ENCODE peak calls at places on chromosomes 1 and 21, in eight cellular contexts. One of them, this sample, is unnamed.
A peak's percentile ranks its signal among the peaks of the same experiment; 100 is the strongest.

GRCh38 chr21:38751379-38752050 is 54.2 kb upstream of the ETS2 start:
- DNase-seq in AG10803: no peak
- DNase-seq in WERI-Rb-1: no peak
- DNase-seq in tibial nerve: peak; percentile 78
- DNase-seq in K562: no peak
- DNase-seq in fibroblast of lung: peak; percentile 81
- DNase-seq in WTC11: no peak
- DNase-seq in neural progenitor cell: no peak
- DNase-seq in this sample: no peak

GRCh38 chr1:34237416-34237815 is 60.7 kb downstream of the C1orf94 start:
- DNase-seq in AG10803: no peak
- DNase-seq in WERI-Rb-1: no peak
- DNase-seq in tibial nerve: no peak
- DNase-seq in K562: no peak
- DNase-seq in fibroblast of lung: no peak
- DNase-seq in WTC11: no peak
- DNase-seq in neural progenitor cell: no peak
- DNase-seq in this sample: no peak

GRCh38 chr1:168297019-168297418 is 16.3 kb downstream of the TBX19 start:
- DNase-seq in AG10803: no peak
- DNase-seq in WERI-Rb-1: no peak
- DNase-seq in tibial nerve: no peak
- DNase-seq in K562: no peak
- DNase-seq in fibroblast of lung: no peak
- DNase-seq in WTC11: no peak
- DNase-seq in neural progenitor cell: no peak
- DNase-seq in this sample: no peak

GRCh38 chr1:190478193-190479007 is 736 bp upstream of the BRINP3 start:
- DNase-seq in AG10803: no peak
- DNase-seq in WERI-Rb-1: no peak
- DNase-seq in tibial nerve: no peak
- DNase-seq in K562: no peak
- DNase-seq in fibroblast of lung: peak; percentile 49
- DNase-seq in WTC11: peak; percentile 61
- DNase-seq in neural progenitor cell: peak; percentile 83
- DNase-seq in this sample: no peak

GRCh38 chr1:167912294-167912693 is 1.6 kb downstream of the ADCY10 start:
- DNase-seq in AG10803: no peak
- DNase-seq in WERI-Rb-1: no peak
- DNase-seq in tibial nerve: no peak
- DNase-seq in K562: no peak
- DNase-seq in fibroblast of lung: no peak
- DNase-seq in WTC11: peak; percentile 24
- DNase-seq in neural progenitor cell: no peak
- DNase-seq in this sample: no peak

GRCh38 chr21:25607812-25608737 is 794 bp upstream of the MRPL39 start:
- DNase-seq in AG10803: peak; percentile 77
- DNase-seq in WERI-Rb-1: peak; percentile 82
- DNase-seq in tibial nerve: peak; percentile 85
- DNase-seq in K562: peak; percentile 79
- DNase-seq in fibroblast of lung: peak; percentile 76
- DNase-seq in WTC11: peak; percentile 79
- DNase-seq in neural progenitor cell: peak; percentile 89
- DNase-seq in this sample: peak; percentile 62

GRCh38 chr1:91791691-91792392 is 94.1 kb downstream of the TGFBR3 start:
- DNase-seq in AG10803: peak; percentile 69
- DNase-seq in WERI-Rb-1: peak; percentile 22
- DNase-seq in tibial nerve: no peak
- DNase-seq in K562: no peak
- DNase-seq in fibroblast of lung: no peak
- DNase-seq in WTC11: no peak
- DNase-seq in neural progenitor cell: no peak
- DNase-seq in this sample: no peak

GRCh38 chr21:45283611-45284455 is 3.9 kb downstream of the POFUT2 start:
- DNase-seq in AG10803: no peak
- DNase-seq in WERI-Rb-1: peak; percentile 6
- DNase-seq in tibial nerve: no peak
- DNase-seq in K562: no peak
- DNase-seq in fibroblast of lung: no peak
- DNase-seq in WTC11: peak; percentile 8
- DNase-seq in neural progenitor cell: no peak
- DNase-seq in this sample: no peak

GRCh38 chr1:181016563-181016962 is 6.1 kb downstream of the STX6 start:
- DNase-seq in AG10803: no peak
- DNase-seq in WERI-Rb-1: no peak
- DNase-seq in tibial nerve: no peak
- DNase-seq in K562: no peak
- DNase-seq in fibroblast of lung: no peak
- DNase-seq in WTC11: no peak
- DNase-seq in neural progenitor cell: no peak
- DNase-seq in this sample: no peak

GRCh38 chr1:166730299-166730888 is 108.9 kb upstream of the POGK start:
- DNase-seq in AG10803: peak; percentile 2
- DNase-seq in WERI-Rb-1: no peak
- DNase-seq in tibial nerve: no peak
- DNase-seq in K562: peak; percentile 43
- DNase-seq in fibroblast of lung: peak; percentile 32
- DNase-seq in WTC11: no peak
- DNase-seq in neural progenitor cell: no peak
- DNase-seq in this sample: no peak

GRCh38 chr1:234107416-234108021 is 203.0 kb downstream of the SLC35F3 start:
- DNase-seq in AG10803: no peak
- DNase-seq in WERI-Rb-1: no peak
- DNase-seq in tibial nerve: no peak
- DNase-seq in K562: no peak
- DNase-seq in fibroblast of lung: no peak
- DNase-seq in WTC11: no peak
- DNase-seq in neural progenitor cell: no peak
- DNase-seq in this sample: no peak

DNA sequence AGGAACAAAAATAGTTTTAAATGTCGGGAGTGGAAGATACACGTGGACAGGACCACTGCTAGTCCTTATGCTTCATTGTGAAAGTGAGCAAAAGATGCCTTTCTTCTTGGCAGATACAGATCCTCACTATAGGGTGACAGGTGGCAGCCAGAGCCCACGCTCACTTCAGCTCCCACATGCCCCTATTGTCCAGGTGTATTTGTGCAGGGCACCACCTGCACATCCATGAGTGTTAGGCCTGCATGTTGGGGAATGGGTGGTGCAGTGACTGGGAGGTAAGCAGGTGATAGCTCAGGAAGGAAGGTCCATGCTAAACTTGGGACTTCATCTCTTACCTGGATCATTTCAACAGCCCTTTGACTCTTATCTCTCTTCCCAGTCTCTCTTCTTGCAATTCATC is 27.4 kb downstream of the SLC5A9 start:
- DNase-seq in AG10803: no peak
- DNase-seq in WERI-Rb-1: no peak
- DNase-seq in tibial nerve: no peak
- DNase-seq in K562: no peak
- DNase-seq in fibroblast of lung: no peak
- DNase-seq in WTC11: peak; percentile 36
- DNase-seq in neural progenitor cell: no peak
- DNase-seq in this sample: no peak
- TF ChIP-seq CTCF in AG10803: no peak
- TF ChIP-seq CTCF in WERI-Rb-1: peak; percentile 12
- TF ChIP-seq CTCF in tibial nerve: no peak
- TF ChIP-seq CTCF in K562: no peak
- TF ChIP-seq CTCF in fibroblast of lung: no peak
- TF ChIP-seq CTCF in WTC11: no peak
- TF ChIP-seq CTCF in neural progenitor cell: no peak
- TF ChIP-seq CTCF in this sample: no peak

DNA sequence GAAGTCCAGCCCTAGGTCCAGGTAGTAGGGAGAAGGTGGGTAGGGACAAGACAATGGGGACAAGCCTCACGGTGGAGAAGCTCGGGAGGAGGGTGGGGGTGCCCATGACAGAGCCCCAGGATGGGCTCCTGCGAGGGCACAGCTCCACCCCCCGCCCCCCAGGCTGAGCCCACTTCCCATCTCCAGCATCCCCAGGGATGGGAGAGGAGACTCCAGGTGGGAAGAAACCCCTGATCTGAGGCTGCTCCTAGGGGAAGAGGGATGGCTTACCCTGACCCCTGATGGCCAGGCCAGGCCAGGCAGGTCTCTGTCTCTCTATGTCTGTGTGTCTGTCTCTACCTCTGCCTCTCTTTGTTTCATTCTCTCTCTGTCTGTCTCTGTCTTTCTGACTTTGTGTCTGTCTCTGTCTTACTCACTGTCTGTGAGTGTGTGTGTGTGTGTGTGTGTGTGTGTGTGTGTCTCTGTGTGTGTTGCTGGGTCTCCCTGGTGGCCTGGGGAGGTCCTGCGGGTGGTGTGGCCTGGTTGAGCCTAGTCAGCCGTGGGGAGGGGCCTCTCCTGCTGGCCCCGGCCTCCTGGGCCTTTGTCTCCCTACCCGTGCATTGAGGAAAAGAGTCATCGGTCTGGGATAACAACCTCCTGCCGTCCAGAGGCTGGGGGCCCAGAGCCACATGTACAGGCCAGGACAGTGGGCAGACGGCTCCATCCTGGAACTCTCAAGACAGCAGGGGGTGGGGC is 45.7 kb downstream of the WNT9A start:
- DNase-seq in AG10803: peak; percentile 21
- DNase-seq in WERI-Rb-1: peak; percentile 57
- DNase-seq in tibial nerve: no peak
- DNase-seq in K562: peak; percentile 66
- DNase-seq in fibroblast of lung: peak; percentile 45
- DNase-seq in WTC11: peak; percentile 13
- DNase-seq in neural progenitor cell: peak; percentile 41
- DNase-seq in this sample: no peak
- TF ChIP-seq CTCF in AG10803: peak; percentile 13
- TF ChIP-seq CTCF in WERI-Rb-1: peak; percentile 20
- TF ChIP-seq CTCF in tibial nerve: no peak
- TF ChIP-seq CTCF in K562: peak; percentile 58
- TF ChIP-seq CTCF in fibroblast of lung: no peak
- TF ChIP-seq CTCF in WTC11: no peak
- TF ChIP-seq CTCF in neural progenitor cell: peak; percentile 34
- TF ChIP-seq CTCF in this sample: no peak

GRCh38 chr1:28840928-28841544 is 29.1 kb downstream of the OPRD1 start:
- DNase-seq in AG10803: no peak
- DNase-seq in WERI-Rb-1: no peak
- DNase-seq in tibial nerve: no peak
- DNase-seq in K562: no peak
- DNase-seq in fibroblast of lung: no peak
- DNase-seq in WTC11: no peak
- DNase-seq in neural progenitor cell: no peak
- DNase-seq in this sample: no peak
- TF ChIP-seq CTCF in AG10803: no peak
- TF ChIP-seq CTCF in WERI-Rb-1: peak; percentile 26
- TF ChIP-seq CTCF in tibial nerve: no peak
- TF ChIP-seq CTCF in K562: peak; percentile 19
- TF ChIP-seq CTCF in fibroblast of lung: no peak
- TF ChIP-seq CTCF in WTC11: no peak
- TF ChIP-seq CTCF in neural progenitor cell: no peak
- TF ChIP-seq CTCF in this sample: no peak

GRCh38 chr1:43465694-43466152 is 12.0 kb upstream of the HYI start:
- DNase-seq in AG10803: no peak
- DNase-seq in WERI-Rb-1: no peak
- DNase-seq in tibial nerve: no peak
- DNase-seq in K562: no peak
- DNase-seq in fibroblast of lung: no peak
- DNase-seq in WTC11: no peak
- DNase-seq in neural progenitor cell: no peak
- DNase-seq in this sample: no peak

GRCh38 chr1:43469932-43470331 is 16.2 kb upstream of the HYI start:
- DNase-seq in AG10803: no peak
- DNase-seq in WERI-Rb-1: no peak
- DNase-seq in tibial nerve: no peak
- DNase-seq in K562: no peak
- DNase-seq in fibroblast of lung: no peak
- DNase-seq in WTC11: no peak
- DNase-seq in neural progenitor cell: no peak
- DNase-seq in this sample: no peak

GRCh38 chr1:43464840-43465693 is 11.3 kb upstream of the HYI start:
- DNase-seq in AG10803: no peak
- DNase-seq in WERI-Rb-1: no peak
- DNase-seq in tibial nerve: no peak
- DNase-seq in K562: no peak
- DNase-seq in fibroblast of lung: peak; percentile 72
- DNase-seq in WTC11: no peak
- DNase-seq in neural progenitor cell: no peak
- DNase-seq in this sample: no peak

GRCh38 chr1:43466403-43466802 is 12.7 kb upstream of the HYI start:
- DNase-seq in AG10803: no peak
- DNase-seq in WERI-Rb-1: no peak
- DNase-seq in tibial nerve: no peak
- DNase-seq in K562: no peak
- DNase-seq in fibroblast of lung: peak; percentile 58
- DNase-seq in WTC11: no peak
- DNase-seq in neural progenitor cell: no peak
- DNase-seq in this sample: no peak

DNA sequence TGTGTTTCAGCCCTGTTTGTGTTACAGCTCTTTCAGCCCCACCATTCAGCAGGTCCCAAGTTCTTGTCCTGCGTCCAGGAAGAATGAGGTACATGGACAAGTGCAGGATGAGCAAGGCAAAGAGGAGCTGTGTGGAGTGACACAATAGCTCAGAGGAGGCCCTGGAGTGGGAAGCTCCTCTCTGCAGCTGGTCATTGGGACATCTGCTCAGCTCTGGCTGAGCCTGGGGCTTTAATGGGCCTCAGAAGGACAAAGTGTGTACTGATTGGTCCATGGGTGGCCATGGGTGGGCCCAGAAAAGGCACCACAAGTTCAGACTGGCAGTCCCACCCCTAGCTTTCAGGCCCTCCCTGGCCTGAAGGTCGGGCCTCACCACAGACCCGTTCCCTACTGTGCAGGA is 14.7 kb upstream of the HYI start:
- DNase-seq in AG10803: no peak
- DNase-seq in WERI-Rb-1: no peak
- DNase-seq in tibial nerve: no peak
- DNase-seq in K562: no peak
- DNase-seq in fibroblast of lung: no peak
- DNase-seq in WTC11: no peak
- DNase-seq in neural progenitor cell: no peak
- DNase-seq in this sample: no peak
- TF ChIP-seq CTCF in AG10803: no peak
- TF ChIP-seq CTCF in WERI-Rb-1: no peak
- TF ChIP-seq CTCF in tibial nerve: no peak
- TF ChIP-seq CTCF in K562: no peak
- TF ChIP-seq CTCF in fibroblast of lung: no peak
- TF ChIP-seq CTCF in WTC11: no peak
- TF ChIP-seq CTCF in neural progenitor cell: no peak
- TF ChIP-seq CTCF in this sample: no peak

GRCh38 chr1:76133977-76134376 is 59.4 kb downstream of the ST6GALNAC3 start:
- DNase-seq in AG10803: no peak
- DNase-seq in WERI-Rb-1: no peak
- DNase-seq in tibial nerve: no peak
- DNase-seq in K562: no peak
- DNase-seq in fibroblast of lung: no peak
- DNase-seq in WTC11: no peak
- DNase-seq in neural progenitor cell: no peak
- DNase-seq in this sample: no peak
- TF ChIP-seq CTCF in AG10803: no peak
- TF ChIP-seq CTCF in WERI-Rb-1: no peak
- TF ChIP-seq CTCF in tibial nerve: no peak
- TF ChIP-seq CTCF in K562: no peak
- TF ChIP-seq CTCF in fibroblast of lung: no peak
- TF ChIP-seq CTCF in WTC11: no peak
- TF ChIP-seq CTCF in neural progenitor cell: no peak
- TF ChIP-seq CTCF in this sample: no peak

GRCh38 chr1:3069491-3070303 is 694 bp downstream of the PRDM16 start:
- DNase-seq in AG10803: peak; percentile 47
- DNase-seq in WERI-Rb-1: peak; percentile 69
- DNase-seq in tibial nerve: peak; percentile 30
- DNase-seq in K562: no peak
- DNase-seq in fibroblast of lung: peak; percentile 75
- DNase-seq in WTC11: peak; percentile 51
- DNase-seq in neural progenitor cell: peak; percentile 88
- DNase-seq in this sample: no peak
- TF ChIP-seq CTCF in AG10803: peak; percentile 34
- TF ChIP-seq CTCF in WERI-Rb-1: peak; percentile 51
- TF ChIP-seq CTCF in tibial nerve: peak; percentile 54
- TF ChIP-seq CTCF in K562: no peak
- TF ChIP-seq CTCF in fibroblast of lung: peak; percentile 24
- TF ChIP-seq CTCF in WTC11: no peak
- TF ChIP-seq CTCF in neural progenitor cell: peak; percentile 67
- TF ChIP-seq CTCF in this sample: no peak